ENCODE peak calls at places on chromosome 19, in seven cellular contexts. C, L, X, R, O, G and W are unnamed samples.

GRCh38 chr19:1768248-1768647 is 14.9 kb downstream of the ONECUT3 start:
- DNase-seq in C (no peak), L (no peak), X (peak; percentile 42), R (peak; percentile 20), O (no peak), G (no peak), W (no peak)

GRCh38 chr19:3275068-3275582 is 50.7 kb downstream of the CELF5 start:
- DNase-seq in C (no peak), L (no peak), X (peak; percentile 14), R (no peak), O (peak; percentile 69), G (no peak), W (no peak)

GRCh38 chr19:17266589-17266974 is 661 bp upstream of the BABAM1 start:
- DNase-seq in C (no peak), L (no peak), X (no peak), R (no peak), O (no peak), G (no peak), W (no peak)

GRCh38 chr19:51931921-51932320 is 4.6 kb downstream of the ZNF613 start:
- DNase-seq in C (no peak), L (no peak), X (no peak), R (no peak), O (no peak), G (no peak), W (no peak)

GRCh38 chr19:53553159-53553558 is 15.2 kb downstream of the ZNF331 start:
- DNase-seq in C (no peak), L (peak; percentile 28), X (no peak), R (no peak), O (no peak), G (no peak), W (no peak)

GRCh38 chr19:48975947-48976847 is 11.1 kb downstream of the FTL start:
- DNase-seq in C (no peak), L (no peak), X (no peak), R (no peak), O (no peak), G (no peak), W (no peak)

GRCh38 chr19:39238944-39239343 is 5.9 kb downstream of the IFNL3 start:
- DNase-seq in C (no peak), L (no peak), X (no peak), R (no peak), O (no peak), G (no peak), W (no peak)

GRCh38 chr19:53828531-53828930 is 4.4 kb upstream of the NLRP12 start:
- DNase-seq in C (no peak), L (no peak), X (no peak), R (no peak), O (no peak), G (no peak), W (no peak)

GRCh38 chr19:36418287-36419001 is at the start of gene ZFP82:
- DNase-seq in C (peak; percentile 86), L (peak; percentile 68), X (peak; percentile 84), R (peak; percentile 73), O (peak; percentile 83), G (peak; percentile 7), W (no peak)

GRCh38 chr19:32355309-32355708 is 9.9 kb downstream of the ZNF507 start:
- DNase-seq in C (no peak), L (no peak), X (no peak), R (no peak), O (no peak), G (no peak), W (no peak)

GRCh38 chr19:13146763-13147563 is 3.2 kb downstream of the STX10 start:
- DNase-seq in C (no peak), L (no peak), X (no peak), R (peak; percentile 49), O (no peak), G (no peak), W (no peak)

GRCh38 chr19:57566396-57567256 is 7.0 kb upstream of the ZNF550 start:
- DNase-seq in C (no peak), L (peak; percentile 38), X (peak; percentile 32), R (no peak), O (no peak), G (no peak), W (no peak)

GRCh38 chr19:11257827-11258380 is 4.4 kb downstream of the DOCK6 start:
- DNase-seq in C (no peak), L (no peak), X (no peak), R (no peak), O (no peak), G (no peak), W (no peak)

GRCh38 chr19:41883821-41884733 is 1.1 kb downstream of the ARHGEF1 start:
- DNase-seq in C (peak; percentile 94), L (peak; percentile 96), X (peak; percentile 98), R (peak; percentile 97), O (peak; percentile 90), G (peak; percentile 75), W (peak; percentile 67)

GRCh38 chr19:24032651-24033050 is 54.3 kb upstream of the ZNF254 start:
- DNase-seq in C (no peak), L (no peak), X (no peak), R (no peak), O (no peak), G (no peak), W (no peak)

GRCh38 chr19:30255783-30256509 is 116.2 kb upstream of the ZNF536 start:
- DNase-seq in C (no peak), L (no peak), X (no peak), R (no peak), O (no peak), G (no peak), W (no peak)

GRCh38 chr19:30254214-30254613 is 118.0 kb upstream of the ZNF536 start:
- DNase-seq in C (no peak), L (no peak), X (no peak), R (no peak), O (no peak), G (no peak), W (no peak)

GRCh38 chr19:30252214-30252613 is 120.0 kb upstream of the ZNF536 start:
- DNase-seq in C (no peak), L (no peak), X (no peak), R (no peak), O (no peak), G (no peak), W (no peak)

GRCh38 chr19:30254789-30255188 is 117.4 kb upstream of the ZNF536 start:
- DNase-seq in C (no peak), L (no peak), X (no peak), R (no peak), O (no peak), G (no peak), W (no peak)

DNA sequence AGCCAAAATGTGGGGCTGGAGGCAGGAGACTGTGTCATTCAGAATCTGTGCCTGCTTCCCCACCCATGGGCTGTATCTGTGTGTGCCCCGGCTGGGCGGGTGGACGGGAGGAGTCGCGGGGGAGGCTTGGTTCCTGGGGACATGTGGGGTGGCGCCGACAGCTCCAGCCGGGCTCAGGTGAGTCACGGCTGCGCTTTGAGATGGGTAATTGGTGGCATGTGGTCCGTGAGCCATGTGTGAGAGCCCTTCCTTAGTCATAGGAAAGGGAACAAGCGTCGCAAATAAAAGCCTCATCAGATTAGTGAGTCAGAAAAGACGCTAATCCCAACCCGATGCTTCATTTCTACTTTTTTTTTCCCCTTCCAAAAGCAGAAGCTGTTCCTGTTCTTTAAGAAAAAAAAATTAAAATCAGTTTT is 118.6 kb upstream of the ZNF536 start:
- DNase-seq in C (no peak), L (no peak), X (no peak), R (no peak), O (no peak), G (no peak), W (no peak)
- H3K4me1 ChIP-seq in C (peaks cover 8% of the 10 kb centered on the region), L (no peaks in the 10 kb centered on the region), X (no peaks in the 10 kb centered on the region), R (no peaks in the 10 kb centered on the region), O (peaks cover 12% of the 10 kb centered on the region), G (no peaks in the 10 kb centered on the region), W (no peaks in the 10 kb centered on the region)

GRCh38 chr19:5045015-5045414 is 76.1 kb downstream of the KDM4B start:
- DNase-seq in C (no peak), L (no peak), X (no peak), R (no peak), O (no peak), G (no peak), W (no peak)
- H3K4me1 ChIP-seq in C (peaks cover 40% of the 10 kb centered on the region), L (peaks cover 21% of the 10 kb centered on the region), X (peaks cover 42% of the 10 kb centered on the region), R (peaks cover 44% of the 10 kb centered on the region), O (peaks cover 20% of the 10 kb centered on the region), G (peaks cover 36% of the 10 kb centered on the region), W (peaks cover 41% of the 10 kb centered on the region)

GRCh38 chr19:8052464-8052859 is at the start of gene CCL25:
- DNase-seq in C (no peak), L (no peak), X (no peak), R (no peak), O (no peak), G (no peak), W (no peak)
- H3K4me1 ChIP-seq in C (peaks cover 8% of the 10 kb centered on the region), L (peaks cover 2% of the 10 kb centered on the region), X (peaks cover 6% of the 10 kb centered on the region), R (peaks cover 6% of the 10 kb centered on the region), O (peaks cover 4% of the 10 kb centered on the region), G (peaks cover 11% of the 10 kb centered on the region), W (peaks cover 5% of the 10 kb centered on the region)

DNA sequence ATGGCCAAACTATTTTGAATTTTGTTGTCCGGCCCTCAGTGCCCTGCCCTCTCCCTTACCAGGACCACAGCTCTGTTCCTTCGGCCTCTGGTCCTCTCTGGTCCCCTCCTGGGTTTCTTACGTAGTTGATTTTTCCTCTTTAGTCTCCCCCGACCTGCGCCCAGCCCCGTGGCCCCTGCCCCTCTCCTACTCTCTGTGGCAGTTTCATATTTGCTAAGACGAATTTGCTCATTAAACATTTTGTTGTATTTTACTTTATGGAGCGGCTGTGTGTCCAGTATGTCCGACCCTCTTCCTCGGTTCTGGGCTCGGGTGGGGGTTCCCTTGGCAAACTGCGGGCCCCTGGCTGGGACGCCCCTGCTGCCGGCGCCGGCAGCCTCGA is 576 bp upstream of the EPN1 start:
- DNase-seq in C (no peak), L (no peak), X (no peak), R (no peak), O (no peak), G (no peak), W (no peak)
- H3K4me1 ChIP-seq in C (peaks cover 55% of the 10 kb centered on the region), L (peaks cover 5% of the 10 kb centered on the region), X (peaks cover 32% of the 10 kb centered on the region), R (peaks cover 49% of the 10 kb centered on the region), O (peaks cover 23% of the 10 kb centered on the region), G (peaks cover 36% of the 10 kb centered on the region), W (peaks cover 27% of the 10 kb centered on the region)

GRCh38 chr19:18842166-18842565 is 10.4 kb downstream of the UPF1 start:
- DNase-seq in C (no peak), L (no peak), X (no peak), R (no peak), O (no peak), G (no peak), W (no peak)
- H3K4me1 ChIP-seq in C (peaks cover 95% of the 10 kb centered on the region), L (peaks cover 33% of the 10 kb centered on the region), X (peaks cover 72% of the 10 kb centered on the region), R (peaks cover 53% of the 10 kb centered on the region), O (peaks cover 11% of the 10 kb centered on the region), G (peaks cover 20% of the 10 kb centered on the region), W (peaks cover 27% of the 10 kb centered on the region)

GRCh38 chr19:40539070-40539469 is 37.6 kb upstream of the SHKBP1 start:
- DNase-seq in C (no peak), L (no peak), X (no peak), R (no peak), O (no peak), G (no peak), W (no peak)
- H3K4me1 ChIP-seq in C (peaks cover 19% of the 10 kb centered on the region), L (peaks cover 4% of the 10 kb centered on the region), X (peaks cover 5% of the 10 kb centered on the region), R (peaks cover 7% of the 10 kb centered on the region), O (no peaks in the 10 kb centered on the region), G (peaks cover 5% of the 10 kb centered on the region), W (peaks cover 26% of the 10 kb centered on the region)